ENCODE peak calls at places on chromosomes 1 and 21, in four cellular contexts. B, L, Y and S are unnamed samples.
A peak's percentile ranks its signal among the peaks of the same experiment; 100 is the strongest.

GRCh38 chr1:100713636-100714035 is 5.9 kb upstream of the VCAM1 start:
- DNase-seq in L (no peak), Y (no peak), B (no peak), S (peak; percentile 57)

GRCh38 chr1:19437911-19438310 is 47.4 kb downstream of the CAPZB start:
- DNase-seq in L (no peak), B (peak; percentile 48), Y (peak; percentile 75), S (no peak)

GRCh38 chr21:28308516-28308915 is 684.2 kb downstream of the LTN1 start:
- DNase-seq in B (peak; percentile 82), Y (no peak), L (no peak), S (no peak)

GRCh38 chr1:107076846-107077245 is 20.4 kb downstream of the PRMT6 start:
- DNase-seq in B (peak; percentile 79), L (no peak), Y (no peak), S (no peak)

GRCh38 chr1:104929280-104929679 is 1179.6 kb downstream of the AMY1C start:
- DNase-seq in L (no peak), B (no peak), Y (no peak), S (no peak)

GRCh38 chr1:201324821-201325677 is 41.7 kb downstream of the PKP1 start:
- DNase-seq in B (no peak), Y (no peak), L (no peak), S (no peak)

GRCh38 chr1:119188926-119189325 is 48.5 kb upstream of the WARS2 start:
- DNase-seq in B (peak; percentile 41), Y (no peak), L (no peak), S (no peak)

GRCh38 chr1:172451002-172451443 is 7.2 kb upstream of the PIGC start:
- DNase-seq in L (no peak), Y (peak; percentile 41), B (peak; percentile 79), S (peak; percentile 69)

GRCh38 chr21:33070921-33071877 is 1.3 kb downstream of the OLIG1 start:
- DNase-seq in Y (peak; percentile 23), L (peak; percentile 55), B (no peak), S (peak; percentile 25)

GRCh38 chr1:8266436-8267165 is 51.3 kb upstream of the SLC45A1 start:
- DNase-seq in L (peak; percentile 47), Y (no peak), B (no peak), S (no peak)

GRCh38 chr1:2128189-2128901 is 66.2 kb downstream of the FAAP20 start:
- DNase-seq in L (no peak), Y (peak; percentile 7), B (no peak), S (peak; percentile 83)

GRCh38 chr1:2126331-2127180 is 68.0 kb downstream of the FAAP20 start:
- DNase-seq in Y (no peak), B (no peak), L (no peak), S (no peak)

GRCh38 chr1:2129256-2129943 is 65.2 kb downstream of the FAAP20 start:
- DNase-seq in B (no peak), Y (no peak), L (no peak), S (no peak)

GRCh38 chr1:2125375-2126211 is 69.0 kb downstream of the FAAP20 start:
- DNase-seq in Y (no peak), L (no peak), B (no peak), S (no peak)

DNA sequence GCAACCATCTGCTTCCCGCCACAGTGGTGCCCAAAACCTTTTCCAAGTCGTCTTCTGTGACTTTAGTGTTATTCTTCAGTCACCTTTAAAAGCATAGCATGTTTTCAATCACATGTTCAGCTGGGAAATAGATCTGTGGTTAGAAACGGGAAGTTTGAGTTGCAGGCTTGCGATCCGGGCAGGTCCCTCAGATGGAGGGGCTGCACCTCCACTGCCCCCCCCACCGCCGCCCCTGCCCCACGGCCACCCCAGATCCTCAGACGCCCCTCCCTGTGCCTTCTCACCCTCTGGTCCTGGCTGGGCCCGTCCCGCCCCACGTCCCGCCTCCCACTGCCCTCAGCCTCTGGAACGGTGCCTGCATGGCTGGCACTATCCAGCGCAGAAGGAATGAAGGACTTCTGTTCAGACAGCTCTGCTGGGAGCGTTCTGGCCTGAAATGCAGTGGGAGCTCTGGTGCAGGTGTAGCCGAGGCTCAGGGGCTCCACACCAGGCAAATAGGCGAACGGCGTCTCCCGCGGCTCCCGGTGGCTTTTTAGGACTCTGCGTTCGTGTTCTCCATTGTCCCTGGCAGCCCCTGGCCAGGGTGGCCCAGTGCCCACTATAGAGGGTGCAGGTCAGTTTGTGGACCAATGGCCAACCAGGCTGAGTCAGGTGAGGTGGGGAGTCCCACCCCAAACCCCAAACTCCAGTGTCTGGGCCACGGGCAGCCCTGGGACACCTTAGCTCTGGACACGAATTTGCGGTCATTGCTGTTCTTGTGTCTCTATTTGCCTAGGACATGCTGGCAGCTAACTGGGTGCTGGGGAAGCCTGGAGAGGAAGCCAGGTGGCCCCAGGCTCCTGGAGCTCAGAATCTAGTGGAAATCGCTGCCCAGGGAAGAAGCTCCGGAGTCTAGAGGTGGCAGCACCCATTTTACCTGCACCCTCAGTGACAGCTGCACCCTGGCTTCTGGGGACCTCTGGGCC is 67.1 kb downstream of the FAAP20 start:
- DNase-seq in B (no peak), Y (no peak), L (no peak), S (no peak)
- H2BK5ac ChIP-seq in B (no peak overlapping the region), Y (peak overlapping the region; percentile 23), L (no peak overlapping the region), S (peak overlapping the region; percentile 9)

DNA sequence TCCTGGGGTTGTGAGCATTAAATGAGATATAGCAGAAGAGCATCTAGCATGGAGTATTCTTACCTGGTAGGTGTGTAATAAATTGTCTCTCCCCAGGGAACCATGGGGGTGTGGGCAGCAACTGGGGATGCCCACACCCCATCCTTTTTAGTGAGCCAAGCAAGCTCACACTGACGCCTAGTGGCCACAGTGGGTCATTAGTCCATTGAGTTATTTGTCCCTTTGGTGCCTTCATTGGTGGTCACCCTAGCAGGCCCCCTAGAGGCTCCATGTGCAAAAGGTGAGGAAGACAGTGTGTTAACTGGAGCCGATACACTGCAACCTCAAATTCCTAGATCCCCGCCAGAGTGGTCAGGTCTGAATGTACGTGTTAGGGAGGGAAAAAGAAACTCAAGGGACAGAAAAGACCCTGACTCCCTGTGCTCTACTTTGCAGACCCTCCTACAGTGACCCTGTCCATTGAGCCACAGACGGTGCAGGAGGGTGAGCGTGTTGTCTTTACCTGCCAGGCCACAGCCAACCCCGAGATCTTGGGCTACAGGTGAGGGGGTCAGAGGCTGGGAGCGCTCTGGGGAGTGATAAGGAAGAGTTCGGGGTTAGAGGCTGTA is 93.3 kb upstream of the CD1D start:
- DNase-seq in Y (peak; percentile 87), B (peak; percentile 77), L (peak; percentile 87), S (no peak)
- H3K14ac ChIP-seq in Y (no peak overlapping the region), B (no peak overlapping the region), L (no peak overlapping the region), S (no peak overlapping the region)

GRCh38 chr1:227913969-227914791 is 33.6 kb downstream of the WNT9A start:
- DNase-seq in L (no peak), B (no peak), Y (no peak), S (no peak)

GRCh38 chr1:227913446-227913968 is 34.2 kb downstream of the WNT9A start:
- DNase-seq in Y (no peak), L (no peak), B (no peak), S (no peak)

GRCh38 chr1:227909188-227909587 is 38.5 kb downstream of the WNT9A start:
- DNase-seq in L (no peak), B (no peak), Y (no peak), S (no peak)

GRCh38 chr1:227910506-227910905 is 37.2 kb downstream of the WNT9A start:
- DNase-seq in L (no peak), Y (no peak), B (no peak), S (no peak)

DNA sequence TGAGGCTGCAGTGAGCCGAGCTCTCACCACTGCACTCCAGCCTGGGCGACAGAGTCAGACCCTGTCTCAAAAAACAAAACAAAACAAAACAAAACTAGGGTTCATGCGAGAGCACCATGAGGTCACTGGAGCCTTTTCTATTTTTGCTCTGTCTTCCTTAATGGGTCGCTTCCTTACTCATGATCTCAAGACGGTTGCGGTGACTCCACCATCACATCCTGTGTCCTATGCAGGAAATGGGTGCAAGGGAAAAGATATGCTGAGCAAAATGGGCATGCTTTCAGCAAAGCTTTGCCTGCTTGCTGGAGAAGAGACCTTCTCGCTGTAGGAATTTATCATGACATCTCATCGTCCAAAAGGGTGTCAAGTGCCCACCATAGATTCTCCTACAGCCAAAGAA is 36.4 kb downstream of the WNT9A start:
- DNase-seq in Y (no peak), B (no peak), L (no peak), S (no peak)
- H2BK5ac ChIP-seq in Y (no peak overlapping the region), B (no peak overlapping the region), L (no peak overlapping the region), S (peak overlapping the region; percentile 8)

GRCh38 chr1:212513586-212513985 is 80.9 kb downstream of the NENF start:
- DNase-seq in B (no peak), L (no peak), Y (no peak), S (no peak)
- H3K14ac ChIP-seq in B (no peak overlapping the region), L (no peak overlapping the region), Y (no peak overlapping the region), S (no peak overlapping the region)

GRCh38 chr1:185912504-185912903 is 178.3 kb downstream of the HMCN1 start:
- DNase-seq in Y (no peak), B (no peak), L (peak; percentile 67), S (no peak)
- H2BK5ac ChIP-seq in Y (no peak overlapping the region), B (no peak overlapping the region), L (no peak overlapping the region), S (no peak overlapping the region)

DNA sequence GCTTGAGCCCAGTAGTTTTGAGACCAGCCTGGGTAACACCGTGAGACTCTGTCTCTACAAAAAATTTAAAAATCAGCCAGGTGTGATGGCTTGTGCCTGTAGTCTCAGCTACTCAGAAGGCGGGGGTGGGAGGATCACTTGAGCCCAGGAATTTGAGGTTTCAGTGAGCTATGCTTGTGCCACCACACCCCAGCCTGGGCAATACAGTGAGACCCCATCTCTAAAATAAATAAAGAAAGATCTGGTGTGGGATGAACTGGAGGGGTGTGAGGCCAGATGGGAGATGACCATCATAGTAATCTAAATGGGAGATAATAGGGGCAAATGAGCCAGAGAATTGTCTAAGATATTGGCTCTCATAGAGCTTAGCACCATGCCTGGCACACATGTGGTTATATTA is 60.1 kb upstream of the TRABD2B start:
- DNase-seq in L (no peak), B (no peak), Y (no peak), S (no peak)
- H3K14ac ChIP-seq in L (no peak overlapping the region), B (no peak overlapping the region), Y (no peak overlapping the region), S (no peak overlapping the region)